ENCODE peak calls at places on chromosomes 11 and 22, in seven cellular contexts. T is AG10803, N is dorsolateral prefrontal cortex, B is pancreas, O is fibroblast of pulmonary artery, Y is transverse colon, C is lower lobe of right lung. Q is an unnamed sample.

GRCh38 chr11:65180877-65181568 is 705 bp upstream of the CAPN1 start:
- DNase-seq in C (peak; percentile 79), O (peak; percentile 66), Y (peak; percentile 73), N (peak; percentile 17), T (peak; percentile 53), B (peak; percentile 62), Q (peak; percentile 89)

GRCh38 chr22:36360871-36361383 is 26.8 kb downstream of the MYH9 start:
- DNase-seq in Y (no peak), T (peak; percentile 47), C (no peak), N (no peak), O (no peak), B (no peak), Q (peak; percentile 53)

GRCh38 chr11:19905280-19905853 is 192.7 kb downstream of the NAV2 start:
- DNase-seq in Y (no peak), O (peak; percentile 71), C (no peak), N (no peak), T (peak; percentile 70), B (no peak), Q (no peak)

GRCh38 chr22:22037229-22037628 is 54.6 kb upstream of the TOP3B start:
- DNase-seq in N (no peak), T (no peak), B (no peak), O (no peak), C (no peak), Y (no peak), Q (no peak)

GRCh38 chr22:36701941-36702640 is 1.5 kb downstream of the CACNG2 start:
- DNase-seq in N (no peak), O (no peak), C (no peak), Y (no peak), B (no peak), T (no peak), Q (no peak)

GRCh38 chr22:38072322-38073149 is 11.4 kb downstream of the SLC16A8 start:
- DNase-seq in C (peak; percentile 32), B (no peak), N (no peak), O (no peak), T (no peak), Y (no peak), Q (peak; percentile 65)

GRCh38 chr22:22058649-22059475 is 76.3 kb upstream of the TOP3B start:
- DNase-seq in T (no peak), O (no peak), Y (no peak), B (no peak), N (no peak), C (no peak), Q (no peak)

GRCh38 chr11:93123351-93123898 is 74.4 kb downstream of the SLC36A4 start:
- DNase-seq in Y (peak; percentile 84), T (no peak), B (peak; percentile 74), O (peak; percentile 66), N (no peak), C (no peak), Q (no peak)

GRCh38 chr22:27312567-27313507 is 488.7 kb downstream of the MN1 start:
- DNase-seq in Y (no peak), N (no peak), O (no peak), B (no peak), T (no peak), C (no peak), Q (no peak)

GRCh38 chr11:13697710-13698109 is 29.2 kb downstream of the FAR1 start:
- DNase-seq in O (no peak), C (no peak), N (no peak), Y (no peak), B (no peak), T (no peak), Q (no peak)

GRCh38 chr11:72013765-72014711 is 15.3 kb downstream of the IL18BP start:
- DNase-seq in Y (no peak), O (no peak), C (no peak), B (no peak), T (peak; percentile 73), N (no peak), Q (no peak)

GRCh38 chr11:64230985-64231365 is 627 bp downstream of the DNAJC4 start:
- DNase-seq in C (no peak), Y (no peak), N (no peak), O (no peak), T (no peak), B (no peak), Q (no peak)

GRCh38 chr22:46263208-46263575 is at the start of gene PKDREJ:
- DNase-seq in O (no peak), B (no peak), Y (no peak), C (no peak), T (no peak), N (no peak), Q (no peak)

GRCh38 chr22:46259374-46259773 is 3.8 kb downstream of the PKDREJ start:
- DNase-seq in C (no peak), O (no peak), B (no peak), N (no peak), T (no peak), Y (no peak), Q (no peak)

GRCh38 chr22:46267431-46268279 is at the start of gene TTC38:
- DNase-seq in Y (peak; percentile 94), T (peak; percentile 75), B (peak; percentile 94), N (peak; percentile 79), C (peak; percentile 95), O (peak; percentile 79), Q (peak; percentile 96)

GRCh38 chr22:46260038-46260437 is 3.1 kb downstream of the PKDREJ start:
- DNase-seq in Y (no peak), N (no peak), C (no peak), O (no peak), B (no peak), T (no peak), Q (no peak)

DNA sequence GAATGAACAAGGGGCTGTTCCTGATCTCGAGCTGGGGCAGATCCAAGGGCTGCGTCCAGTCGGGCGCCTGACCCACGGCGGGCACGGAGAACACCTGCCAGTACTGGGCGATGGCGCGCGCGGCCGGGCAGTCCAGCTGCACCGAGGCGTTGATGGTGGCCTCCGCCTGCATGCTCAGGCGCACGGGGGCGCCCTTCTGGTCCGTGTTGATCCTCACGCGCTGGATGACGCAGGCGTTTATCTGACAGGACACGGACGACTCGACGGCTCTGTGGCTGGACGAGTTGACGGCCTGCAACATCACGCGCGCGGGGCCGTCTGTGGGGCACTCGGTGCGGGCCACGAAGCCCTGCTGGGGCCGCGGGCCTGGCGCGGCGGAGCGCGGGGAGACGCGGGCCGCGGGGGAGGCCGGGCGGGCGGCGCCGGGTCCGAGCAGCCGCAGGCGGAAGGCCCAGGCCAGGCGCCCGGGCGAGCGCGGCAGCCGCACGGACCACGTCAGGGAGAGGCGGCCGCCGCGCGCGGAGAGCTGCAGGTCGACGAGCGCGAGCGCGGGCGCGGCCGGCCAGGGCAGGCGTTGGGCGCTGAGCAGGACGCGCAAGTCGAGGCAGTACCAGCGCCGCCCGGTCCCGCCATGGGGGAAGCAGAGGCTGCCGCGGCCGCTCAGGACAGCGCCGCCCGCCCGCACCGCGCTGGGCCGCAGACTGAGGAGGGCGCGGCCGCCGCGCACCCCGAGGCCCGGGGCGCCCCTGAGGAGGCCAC is 515 bp downstream of the PKDREJ start:
- DNase-seq in Y (peak; percentile 71), T (peak; percentile 31), O (peak; percentile 59), B (peak; percentile 55), C (peak; percentile 84), N (no peak), Q (peak; percentile 91)
- TF ChIP-seq CTCF in Y (peak; percentile 6), T (peak; percentile 27), O (peak; percentile 15), B (no peak), C (peak; percentile 40), N (no peak), Q (peak; percentile 17)

DNA sequence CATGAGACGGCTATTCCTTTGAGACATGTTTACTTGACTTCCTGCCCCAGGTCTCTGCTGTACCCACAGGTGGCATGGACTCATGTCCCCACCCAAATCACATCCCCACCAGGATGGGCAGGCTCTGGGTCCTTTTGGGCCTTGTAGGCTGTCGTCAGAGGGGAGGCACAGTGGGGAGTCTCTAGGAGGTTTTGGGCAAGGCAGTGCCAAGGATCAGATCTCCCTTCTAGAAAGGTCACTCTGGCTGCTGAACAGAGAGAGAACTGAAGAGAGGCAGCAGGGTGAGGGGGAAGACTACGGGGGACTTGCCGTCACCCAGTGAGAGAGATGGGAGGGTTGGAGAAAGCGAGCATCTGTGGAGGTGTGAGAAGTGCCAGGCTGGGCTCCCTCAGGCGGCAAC is 4.6 kb upstream of the KCNQ1OT1 start:
- DNase-seq in C (no peak), B (no peak), O (no peak), Y (no peak), N (no peak), T (no peak), Q (peak; percentile 22)
- H3K4me3 ChIP-seq in C (no peak overlapping the region), B (no peak overlapping the region), O (no peak overlapping the region), Y (no peak overlapping the region), N (no peak overlapping the region), T (no peak overlapping the region), Q (no peak overlapping the region)

GRCh38 chr22:26139320-26139719 is 29.9 kb upstream of the SEZ6L start:
- DNase-seq in C (no peak), Y (no peak), N (peak; percentile 38), T (no peak), O (no peak), B (no peak), Q (no peak)

GRCh38 chr22:26131755-26132154 is 37.5 kb upstream of the SEZ6L start:
- DNase-seq in B (no peak), Y (no peak), T (no peak), O (no peak), C (no peak), N (no peak), Q (no peak)

DNA sequence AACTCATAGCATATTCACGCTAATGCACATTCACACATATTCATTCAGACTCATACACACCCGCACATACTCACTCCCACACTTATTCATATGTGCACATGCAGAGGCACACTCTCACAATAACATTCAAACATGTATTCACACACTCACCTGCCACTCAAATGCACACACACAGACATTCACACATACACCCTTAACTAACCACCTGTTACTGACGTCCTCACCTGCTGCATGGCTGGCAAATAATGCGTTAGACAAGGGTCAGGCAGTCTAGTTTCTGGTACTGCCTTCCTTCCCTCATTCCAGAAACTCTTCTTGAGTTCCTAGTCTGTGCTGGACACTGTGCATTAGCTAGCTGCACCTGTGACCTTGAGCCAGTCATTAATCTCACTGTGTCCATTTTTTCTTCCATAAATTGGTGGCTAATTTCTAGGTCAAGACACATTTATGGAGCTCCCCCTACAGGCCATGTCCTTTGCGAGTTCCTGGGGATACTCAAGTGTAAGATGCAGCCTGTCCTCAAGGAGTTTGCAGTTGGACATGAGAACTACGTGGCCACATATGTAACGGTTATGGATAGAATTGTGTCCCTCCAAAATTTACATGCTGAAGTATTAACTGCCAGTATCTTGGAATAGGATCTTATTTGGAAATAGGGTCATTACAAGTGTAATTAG is 34.5 kb upstream of the SEZ6L start:
- DNase-seq in O (no peak), Y (no peak), T (no peak), N (no peak), B (no peak), C (no peak), Q (no peak)
- TF ChIP-seq CTCF in O (no peak), Y (no peak), T (no peak), N (no peak), B (no peak), C (no peak), Q (no peak)

GRCh38 chr11:33040127-33040861 is 922 bp downstream of the TCP11L1 start:
- DNase-seq in N (no peak), O (no peak), Y (no peak), B (no peak), C (no peak), T (no peak), Q (no peak)
- H3K4me3 ChIP-seq in N (peak overlapping the region; percentile 93), O (peak overlapping the region; percentile 84), Y (peak overlapping the region; percentile 83), B (peak overlapping the region; percentile 80), C (peak overlapping the region; percentile 97), T (peak overlapping the region; percentile 93), Q (peak overlapping the region; percentile 88)

GRCh38 chr11:449889-450808 is at the start of gene PTDSS2:
- DNase-seq in O (peak; percentile 97), T (peak; percentile 94), Y (peak; percentile 97), C (peak; percentile 98), N (peak; percentile 95), B (peak; percentile 95), Q (peak; percentile 99)
- TF ChIP-seq CTCF in O (no peak), T (no peak), Y (no peak), C (no peak), N (no peak), B (no peak), Q (peak; percentile 17)

GRCh38 chr22:39254122-39254521 is 9.3 kb upstream of the PDGFB start:
- DNase-seq in B (no peak), N (no peak), Y (no peak), O (no peak), T (no peak), C (no peak), Q (no peak)
- H3K4me3 ChIP-seq in B (no peak overlapping the region), N (no peak overlapping the region), Y (no peak overlapping the region), O (no peak overlapping the region), T (no peak overlapping the region), C (no peak overlapping the region), Q (no peak overlapping the region)

Q was measured in kidney.